ENCODE peak calls at places on chromosome 10, in seven cellular contexts. H is A549, G is tibial nerve, Z is transverse colon, Y is GM12878, L is sigmoid colon, S is upper lobe of left lung. N is an unnamed sample.

GRCh38 chr10:34473174-34474059 is 341.7 kb downstream of the PARD3 start:
- DNase-seq in Y (no peak), L (no peak), Z (no peak), S (no peak), H (no peak), G (no peak), N (no peak)

GRCh38 chr10:79244068-79244442 is 103.2 kb upstream of the PPIF start:
- DNase-seq in S (no peak), H (no peak), Z (no peak), Y (no peak), G (no peak), L (no peak), N (no peak)

GRCh38 chr10:69051303-69051702 is 36.6 kb upstream of the SRGN start:
- DNase-seq in G (no peak), Z (peak; percentile 41), Y (no peak), S (no peak), H (no peak), L (peak; percentile 76), N (no peak)

GRCh38 chr10:130018730-130019185 is 54.7 kb upstream of the EBF3 start:
- DNase-seq in S (no peak), L (no peak), Y (no peak), G (no peak), Z (no peak), H (no peak), N (no peak)

GRCh38 chr10:115826391-115826790 is 446.6 kb downstream of the GFRA1 start:
- DNase-seq in L (no peak), S (no peak), G (no peak), H (no peak), Z (no peak), Y (no peak), N (no peak)

GRCh38 chr10:124369986-124370385 is 48.7 kb downstream of the OAT start:
- DNase-seq in H (no peak), Z (no peak), G (no peak), Y (no peak), S (no peak), L (no peak), N (no peak)

GRCh38 chr10:71999360-72000072 is 35.3 kb downstream of the CHST3 start:
- DNase-seq in H (no peak), S (peak; percentile 80), Z (peak; percentile 55), Y (no peak), L (peak; percentile 94), G (peak; percentile 33), N (no peak)

GRCh38 chr10:7150349-7150748 is 260.5 kb downstream of the SFMBT2 start:
- DNase-seq in L (no peak), H (no peak), G (no peak), Z (no peak), S (no peak), Y (no peak), N (no peak)

GRCh38 chr10:69721690-69722310 is 79.9 kb upstream of the COL13A1 start:
- DNase-seq in Z (no peak), G (no peak), L (no peak), H (no peak), Y (no peak), S (no peak), N (no peak)

DNA sequence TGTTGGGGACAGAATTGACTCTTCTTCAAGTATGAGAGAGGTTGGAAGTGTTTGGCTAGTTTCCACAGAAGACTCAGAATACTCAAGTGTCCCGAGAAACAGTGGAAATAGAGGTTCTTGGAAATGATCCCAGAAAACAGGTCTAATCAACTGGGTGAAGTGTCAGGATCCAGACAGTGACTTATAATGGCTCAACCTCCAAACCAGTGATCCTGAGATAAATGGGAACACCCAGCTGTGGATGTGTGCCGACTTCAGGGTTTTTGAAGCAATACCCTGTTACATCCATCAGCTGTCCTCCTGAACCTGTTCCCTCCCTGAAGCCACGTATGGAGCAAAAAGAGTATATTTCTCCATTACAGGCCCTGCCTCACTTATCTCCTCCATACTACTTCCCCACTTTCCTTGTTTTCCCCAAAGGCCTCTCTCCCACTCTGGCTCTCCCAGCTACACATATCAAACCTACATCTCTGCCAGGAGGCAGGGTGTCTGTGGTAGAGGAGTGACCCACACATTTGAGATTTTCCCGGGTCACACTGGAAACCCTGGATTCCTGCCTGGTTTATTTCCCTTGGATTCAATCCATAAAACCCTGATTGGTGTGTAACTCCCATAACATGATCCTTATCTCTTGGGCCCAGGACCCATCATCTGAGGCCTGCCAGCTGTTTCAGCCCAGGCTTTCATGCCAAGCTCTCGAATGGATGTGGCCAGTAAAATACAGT is 17.6 kb upstream of the ELOVL3 start:
- DNase-seq in L (no peak), S (no peak), Z (no peak), H (no peak), Y (no peak), G (no peak), N (no peak)
- TF ChIP-seq EP300 in L (no peak), S (no peak), Z (no peak), H (no peak), Y (no peak), G (no peak), N (no peak)

DNA sequence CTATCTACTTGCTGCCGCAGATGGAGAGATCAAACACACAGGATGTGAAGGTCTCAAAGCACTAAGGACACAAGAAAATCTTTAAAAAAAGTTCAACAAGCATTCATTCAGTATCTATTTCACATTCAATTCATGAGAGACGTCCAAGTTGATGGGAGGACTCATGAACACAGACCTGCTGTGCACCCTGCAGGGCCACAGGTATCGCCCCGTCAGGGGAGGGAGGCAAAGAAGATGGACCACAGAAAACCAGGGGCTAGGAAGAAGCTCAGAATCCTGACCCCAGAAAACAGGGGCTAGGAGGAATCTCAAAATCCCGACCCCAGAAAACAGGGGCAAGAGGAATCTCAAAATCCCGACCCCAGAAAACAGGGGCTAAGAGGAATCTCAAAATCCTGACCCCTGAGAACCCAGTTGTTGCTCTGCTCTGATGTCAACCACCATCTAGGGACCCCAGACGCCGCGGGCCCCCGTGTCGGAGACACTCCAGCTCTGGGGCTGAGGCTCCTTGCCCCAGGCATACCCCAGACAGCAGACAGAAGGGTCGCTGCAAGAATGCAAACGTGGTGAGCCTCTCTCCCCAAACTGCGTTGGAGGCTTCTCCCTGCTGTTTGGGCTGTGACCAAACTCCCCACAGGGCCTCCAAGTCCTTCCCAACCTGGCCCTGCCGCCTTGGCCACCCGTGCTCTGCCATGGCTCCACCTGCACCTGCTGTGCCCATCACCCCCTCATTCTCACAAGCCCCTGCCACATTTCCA is 197.6 kb downstream of the DIP2C start:
- DNase-seq in Y (no peak), Z (no peak), G (no peak), S (no peak), L (peak; percentile 64), H (no peak), N (no peak)
- H3K4me1 ChIP-seq in Y (no peaks in the 10 kb centered on the region), Z (peaks cover 17% of the 10 kb centered on the region), G (peaks cover 25% of the 10 kb centered on the region), S (no peaks in the 10 kb centered on the region), L (peaks cover 83% of the 10 kb centered on the region), H (no peaks in the 10 kb centered on the region), N (peaks cover 5% of the 10 kb centered on the region)

GRCh38 chr10:32981760-32982159 is 23.7 kb upstream of the ITGB1 start:
- DNase-seq in G (no peak), Z (peak; percentile 77), H (no peak), Y (no peak), L (no peak), S (no peak), N (peak; percentile 50)

GRCh38 chr10:32982293-32982709 is 24.3 kb upstream of the ITGB1 start:
- DNase-seq in L (no peak), Z (no peak), H (no peak), G (no peak), S (no peak), Y (no peak), N (no peak)

GRCh38 chr10:32984003-32984600 is 26.1 kb upstream of the ITGB1 start:
- DNase-seq in Z (no peak), L (no peak), S (no peak), Y (no peak), G (no peak), H (no peak), N (no peak)

GRCh38 chr10:32983333-32983909 is 25.4 kb upstream of the ITGB1 start:
- DNase-seq in Z (no peak), G (no peak), Y (no peak), L (no peak), H (peak; percentile 72), S (no peak), N (no peak)

GRCh38 chr10:32982911-32983310 is 24.9 kb upstream of the ITGB1 start:
- DNase-seq in Y (no peak), L (no peak), H (no peak), S (no peak), Z (no peak), G (no peak), N (no peak)
- TF ChIP-seq POLR2A in Y (no peak), L (no peak), H (no peak), S (no peak), Z (no peak), G (no peak), N (no peak)

GRCh38 chr10:112304460-112304859 is 21.3 kb downstream of the TECTB start:
- DNase-seq in L (no peak), H (no peak), S (no peak), G (no peak), Z (no peak), Y (no peak), N (no peak)
- TF ChIP-seq EP300 in L (no peak), H (no peak), S (no peak), G (no peak), Z (no peak), Y (no peak), N (no peak)

GRCh38 chr10:30816144-30816811 is 186.7 kb upstream of the LYZL2 start:
- DNase-seq in H (no peak), S (no peak), Z (no peak), G (no peak), L (peak; percentile 61), Y (no peak), N (no peak)

GRCh38 chr10:30810416-30810815 is 180.9 kb upstream of the LYZL2 start:
- DNase-seq in H (no peak), Z (no peak), G (no peak), S (no peak), L (no peak), Y (no peak), N (no peak)

GRCh38 chr10:30811665-30812017 is 182.1 kb upstream of the LYZL2 start:
- DNase-seq in L (peak; percentile 94), Z (no peak), G (no peak), S (no peak), Y (no peak), H (no peak), N (no peak)

GRCh38 chr10:30813872-30814471 is 184.4 kb upstream of the LYZL2 start:
- DNase-seq in Y (no peak), Z (no peak), S (no peak), L (peak; percentile 54), H (no peak), G (no peak), N (no peak)

DNA sequence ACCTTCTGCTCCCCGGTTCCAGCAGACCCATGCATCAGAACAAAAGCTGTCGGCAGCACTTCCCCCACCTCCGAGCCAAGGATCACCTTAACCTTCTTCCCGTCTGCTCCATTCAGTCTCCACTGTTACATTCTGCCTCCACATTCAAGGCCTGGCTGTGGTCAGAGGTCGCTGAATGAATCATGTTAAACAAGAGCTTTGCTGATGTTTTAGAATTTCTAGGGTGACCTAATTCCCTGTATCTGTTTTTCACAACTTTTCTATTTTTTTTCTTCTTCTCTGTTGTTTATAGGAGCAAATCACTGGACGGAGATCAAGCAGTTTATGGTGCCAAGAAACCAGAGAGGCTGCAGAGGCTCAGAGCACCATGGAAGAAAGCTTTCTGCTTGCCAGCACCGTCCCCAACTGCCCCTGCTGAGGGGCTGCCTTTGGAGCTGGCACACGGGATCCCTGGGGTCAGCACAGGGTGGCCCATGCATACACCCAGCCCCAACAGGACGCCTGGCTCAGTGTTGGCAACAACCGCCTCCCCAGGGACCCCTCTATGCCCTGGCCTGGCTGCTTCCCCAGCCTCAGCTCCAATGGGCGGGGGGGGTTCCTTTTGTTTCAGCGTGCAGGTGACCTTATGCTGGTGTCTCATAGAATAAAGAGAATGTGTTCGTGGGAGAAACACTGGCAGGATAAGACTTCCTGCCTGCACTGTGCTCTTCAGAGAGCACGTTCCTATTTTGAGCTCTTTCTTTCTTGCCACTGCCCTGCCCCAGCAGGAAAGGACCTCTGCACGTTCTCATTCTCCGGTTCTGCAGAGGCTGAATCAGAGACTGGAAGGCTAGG is 182.7 kb upstream of the LYZL2 start:
- DNase-seq in L (peak; percentile 89), S (no peak), Y (no peak), H (no peak), G (peak; percentile 80), Z (peak; percentile 38), N (no peak)
- H3K4me1 ChIP-seq in L (peaks cover 84% of the 10 kb centered on the region), S (peaks cover 12% of the 10 kb centered on the region), Y (no peaks in the 10 kb centered on the region), H (no peaks in the 10 kb centered on the region), G (peaks cover 22% of the 10 kb centered on the region), Z (peaks cover 22% of the 10 kb centered on the region), N (peaks cover 50% of the 10 kb centered on the region)

N was measured in stomach.